ENCODE peak calls at places on chromosomes 2 and 18, in seven cellular contexts. H, Z, A, Y, G, D and B are unnamed samples.

GRCh38 chr2:231710751-231711676 is 2.7 kb downstream of the PTMA start:
- DNase-seq in H (peak; percentile 46), Z (no peak), A (peak; percentile 28), Y (peak; percentile 48), G (no peak), D (no peak), B (no peak)

GRCh38 chr18:57431512-57432080 is 3.6 kb upstream of the ONECUT2 start:
- DNase-seq in H (no peak), Z (no peak), A (no peak), Y (no peak), G (no peak), D (no peak), B (no peak)

GRCh38 chr2:197399887-197400540 is 34.8 kb downstream of the SF3B1 start:
- DNase-seq in H (no peak), Z (no peak), A (no peak), Y (no peak), G (no peak), D (no peak), B (no peak)

GRCh38 chr18:6039055-6039454 is 143.7 kb upstream of the TMEM200C start:
- DNase-seq in H (no peak), Z (no peak), A (no peak), Y (no peak), G (peak; percentile 3), D (no peak), B (no peak)

GRCh38 chr18:79118797-79119196 is 49.6 kb downstream of the ATP9B start:
- DNase-seq in H (no peak), Z (no peak), A (no peak), Y (no peak), G (no peak), D (no peak), B (no peak)

GRCh38 chr2:235940330-235940729 is 227.9 kb downstream of the GBX2 start:
- DNase-seq in H (peak; percentile 33), Z (peak; percentile 64), A (no peak), Y (peak; percentile 44), G (peak; percentile 98), D (no peak), B (no peak)

GRCh38 chr2:98835831-98836385 is 100.1 kb downstream of the CRACDL start:
- DNase-seq in H (no peak), Z (no peak), A (no peak), Y (no peak), G (no peak), D (no peak), B (no peak)

GRCh38 chr2:8289111-8289510 is 392.7 kb upstream of the ID2 start:
- DNase-seq in H (no peak), Z (no peak), A (no peak), Y (no peak), G (no peak), D (no peak), B (no peak)

GRCh38 chr2:215828528-215829184 is 184.7 kb downstream of the MREG start:
- DNase-seq in H (peak; percentile 32), Z (peak; percentile 12), A (peak; percentile 75), Y (no peak), G (peak; percentile 86), D (no peak), B (peak; percentile 33)

GRCh38 chr2:198004921-198005829 is 200.8 kb downstream of the PLCL1 start:
- DNase-seq in H (no peak), Z (no peak), A (peak; percentile 87), Y (no peak), G (no peak), D (no peak), B (peak; percentile 21)

GRCh38 chr2:6052577-6052976 is 360.4 kb downstream of the SOX11 start:
- DNase-seq in H (no peak), Z (no peak), A (no peak), Y (no peak), G (no peak), D (no peak), B (no peak)
- TF ChIP-seq CTCF in H (no peak), Z (no peak), A (no peak), Y (no peak), G (no peak), D (no peak), B (no peak)

GRCh38 chr18:26806224-26806623 is 59.3 kb downstream of the AQP4 start:
- DNase-seq in H (no peak), Z (no peak), A (no peak), Y (no peak), G (no peak), D (no peak), B (no peak)
- TF ChIP-seq CTCF in H (no peak), Z (no peak), A (no peak), Y (no peak), G (no peak), D (no peak), B (no peak)

GRCh38 chr18:76621184-76621583 is 126.1 kb upstream of the ZNF516 start:
- DNase-seq in H (no peak), Z (no peak), A (no peak), Y (no peak), G (no peak), D (no peak), B (no peak)

GRCh38 chr18:76621782-76622495 is 126.9 kb upstream of the ZNF516 start:
- DNase-seq in H (no peak), Z (no peak), A (no peak), Y (peak; percentile 30), G (peak; percentile 70), D (no peak), B (no peak)

GRCh38 chr18:76618721-76619120 is 123.7 kb upstream of the ZNF516 start:
- DNase-seq in H (no peak), Z (no peak), A (no peak), Y (no peak), G (no peak), D (no peak), B (no peak)

GRCh38 chr18:76619342-76620315 is 124.6 kb upstream of the ZNF516 start:
- DNase-seq in H (peak; percentile 83), Z (peak; percentile 25), A (no peak), Y (peak; percentile 66), G (peak; percentile 86), D (no peak), B (no peak)

DNA sequence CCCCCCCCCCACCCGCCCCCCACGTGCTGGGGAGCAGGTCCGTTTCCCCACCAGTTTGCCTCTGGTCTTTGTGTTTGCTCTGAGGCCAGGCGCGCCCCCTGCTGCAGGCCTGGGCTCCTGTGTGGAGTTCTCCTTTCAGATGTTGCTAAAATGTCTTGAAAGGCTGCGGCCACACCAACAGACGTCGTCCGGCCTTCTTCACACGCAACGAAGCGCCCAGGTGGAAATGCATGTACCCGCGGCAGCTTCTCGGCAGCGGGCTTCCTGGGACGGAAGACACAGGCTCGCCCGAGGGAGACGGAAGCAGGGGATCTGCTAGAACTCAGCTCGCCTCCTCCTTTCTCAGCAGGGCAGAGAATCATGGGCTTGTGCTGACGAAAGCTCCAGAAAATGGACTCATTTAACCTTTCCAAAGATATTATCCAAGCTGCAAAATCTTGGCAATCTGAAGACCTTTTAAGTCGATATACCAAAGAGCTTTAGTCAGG is 125.3 kb upstream of the ZNF516 start:
- DNase-seq in H (peak; percentile 69), Z (peak; percentile 69), A (peak; percentile 76), Y (peak; percentile 81), G (peak; percentile 78), D (no peak), B (peak; percentile 71)
- TF ChIP-seq CTCF in H (peak; percentile 68), Z (no peak), A (peak; percentile 45), Y (peak; percentile 59), G (peak; percentile 61), D (peak; percentile 75), B (peak; percentile 39)

DNA sequence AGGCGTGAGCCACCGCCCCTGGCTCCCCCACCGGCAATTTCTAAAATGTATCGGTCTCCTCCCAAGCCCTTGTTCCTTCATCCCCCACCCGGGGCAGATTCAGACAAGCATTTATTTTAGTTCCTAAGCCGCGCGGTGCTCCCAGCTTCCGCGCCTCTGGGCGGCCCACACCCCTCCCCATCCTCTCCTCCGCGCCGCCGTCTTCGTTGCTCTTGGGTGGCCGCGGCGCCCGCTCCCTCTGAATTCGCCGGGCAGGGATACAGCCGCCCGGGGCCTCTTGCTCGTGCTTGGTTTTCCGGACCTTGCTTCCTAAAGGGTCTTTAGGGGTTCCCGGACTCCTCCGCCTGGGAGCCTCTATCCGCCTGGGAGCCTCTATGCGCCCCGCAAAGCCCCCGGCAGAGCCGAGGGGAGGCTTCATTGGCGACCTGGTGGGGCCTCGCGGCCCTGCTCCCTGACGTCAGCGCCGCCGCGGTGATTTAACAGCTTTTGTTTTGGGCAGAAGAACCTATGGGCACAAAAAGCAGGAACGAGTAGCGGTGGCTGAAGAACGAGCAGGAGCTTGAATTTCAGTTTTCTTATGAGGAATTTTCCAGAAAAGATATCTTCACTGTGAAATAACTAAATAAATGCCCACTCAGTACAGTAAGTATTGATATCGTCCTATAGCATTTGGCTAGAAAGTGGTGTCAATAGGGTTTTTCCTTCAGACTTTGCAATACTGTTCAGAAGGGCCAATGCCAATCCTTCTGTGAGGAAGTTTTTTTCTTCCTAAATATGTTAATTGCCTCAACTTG is 37.3 kb downstream of the PRKRA start:
- DNase-seq in H (peak; percentile 67), Z (peak; percentile 46), A (peak; percentile 92), Y (peak; percentile 76), G (peak; percentile 78), D (peak; percentile 79), B (peak; percentile 60)
- TF ChIP-seq CTCF in H (no peak), Z (no peak), A (no peak), Y (peak; percentile 7), G (no peak), D (no peak), B (no peak)

DNA sequence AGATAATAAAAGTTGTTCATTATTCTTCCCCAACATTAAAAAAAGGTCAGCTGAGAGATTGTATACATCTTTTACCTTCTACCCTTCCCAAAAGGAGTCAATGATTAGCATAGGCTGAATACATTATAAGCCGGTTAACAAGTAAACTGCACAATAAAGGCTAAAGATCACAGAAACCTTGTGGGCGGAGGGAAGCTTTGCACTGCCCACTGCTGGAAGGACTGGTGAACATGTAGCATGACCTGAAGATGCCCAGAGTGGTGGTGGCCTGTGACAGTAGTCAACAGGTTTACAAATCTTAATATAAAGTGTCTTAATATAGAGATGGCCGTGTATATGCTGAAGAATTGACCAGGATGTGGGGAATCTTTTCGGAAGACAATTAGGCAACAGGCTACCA is 35.6 kb downstream of the ARL5A start:
- DNase-seq in H (no peak), Z (no peak), A (no peak), Y (no peak), G (no peak), D (no peak), B (no peak)
- TF ChIP-seq CTCF in H (no peak), Z (no peak), A (no peak), Y (no peak), G (no peak), D (no peak), B (no peak)

DNA sequence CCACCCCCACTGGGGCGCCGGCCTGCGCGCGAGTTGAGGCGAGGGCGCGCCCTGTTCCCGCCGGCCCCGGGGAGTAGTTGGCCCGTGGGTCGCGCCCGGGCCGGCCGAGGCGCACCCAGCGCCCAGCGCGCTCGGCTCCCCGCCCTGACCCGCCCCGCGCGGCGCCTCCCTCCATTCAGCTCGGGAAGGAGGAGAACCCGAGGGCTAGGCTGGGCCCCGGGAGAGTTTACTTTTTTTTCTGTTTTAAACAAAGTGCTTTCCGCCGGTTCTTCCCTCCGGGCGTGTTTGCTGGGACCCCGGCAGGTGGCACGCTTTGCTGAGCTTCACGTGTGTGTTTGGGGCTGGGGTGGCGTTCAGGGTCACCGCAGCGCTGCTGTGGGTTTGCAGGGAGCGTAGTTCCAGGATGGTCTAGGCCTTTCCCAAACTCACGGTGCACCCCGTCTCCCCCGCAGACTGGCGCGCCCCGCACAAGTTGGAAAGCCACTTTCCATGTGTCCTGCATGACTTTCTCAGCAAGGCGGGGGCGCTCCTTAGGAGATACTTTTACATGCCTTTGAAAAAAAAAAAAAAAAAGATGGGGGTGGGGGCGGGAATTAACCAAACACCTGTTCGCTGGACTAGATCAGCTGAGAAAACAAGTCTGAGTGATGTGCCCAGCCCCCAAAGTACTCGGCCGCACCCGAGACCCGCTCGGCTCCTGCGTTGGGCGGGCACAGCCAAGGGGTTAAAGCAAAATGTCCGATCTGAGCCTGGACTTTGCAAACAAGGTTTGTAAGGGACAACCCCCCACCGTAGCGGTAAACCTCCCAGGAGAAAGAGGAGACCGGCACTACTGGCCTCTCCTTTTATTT is 829 bp downstream of the ITGA6 start:
- DNase-seq in H (peak; percentile 38), Z (no peak), A (peak; percentile 10), Y (no peak), G (no peak), D (peak; percentile 70), B (no peak)
- TF ChIP-seq CTCF in H (no peak), Z (no peak), A (no peak), Y (no peak), G (no peak), D (no peak), B (no peak)